ENCODE peak calls at places on chromosomes 16 and 17, in nine cellular contexts. A, J, I, U, O, S, H, Q and F are unnamed samples.

GRCh38 chr16:87552772-87553171 is 49.5 kb upstream of the JPH3 start:
- DNase-seq in J (no peak), H (no peak), O (no peak), S (no peak), A (no peak), U (no peak), I (no peak), Q (no peak), F (no peak)

GRCh38 chr17:68198931-68199836 is 48.7 kb upstream of the AMZ2 start:
- DNase-seq in U (no peak), A (peak), H (no peak), S (no peak), J (no peak), I (no peak), O (no peak), Q (no peak), F (peak)

GRCh38 chr17:59753522-59754467 is 46.3 kb downstream of the VMP1 start:
- DNase-seq in S (peak), J (no peak), Q (no peak), H (no peak), I (no peak), A (no peak), U (peak), O (no peak), F (peak)

GRCh38 chr17:77644981-77645380 is 313.5 kb upstream of the TNRC6C start:
- DNase-seq in S (no peak), J (peak), U (peak), Q (no peak), A (no peak), O (no peak), H (no peak), I (peak), F (peak)

GRCh38 chr16:30649725-30650368 is 913 bp upstream of the PRR14 start:
- DNase-seq in A (no peak), Q (no peak), J (peak), O (no peak), S (no peak), H (no peak), U (no peak), I (no peak), F (no peak)

GRCh38 chr16:23395732-23396131 is 57.3 kb downstream of the COG7 start:
- DNase-seq in O (no peak), H (peak), I (no peak), A (no peak), U (no peak), S (no peak), J (no peak), Q (no peak), F (no peak)

GRCh38 chr17:59372138-59372751 is 40.8 kb downstream of the YPEL2 start:
- DNase-seq in S (peak), I (no peak), U (no peak), Q (no peak), O (no peak), A (no peak), H (no peak), J (no peak), F (no peak)

GRCh38 chr17:3635474-3636153 is 436 bp downstream of the SHPK start:
- DNase-seq in O (no peak), A (no peak), H (no peak), J (no peak), I (no peak), Q (no peak), U (no peak), S (no peak), F (no peak)

GRCh38 chr17:79079421-79080200 is 5.0 kb downstream of the ENGASE start:
- DNase-seq in I (no peak), H (no peak), A (no peak), S (no peak), U (no peak), O (no peak), J (peak), Q (no peak), F (no peak)

GRCh38 chr16:52837251-52837650 is 215.4 kb downstream of the CHD9NB start:
- DNase-seq in U (no peak), Q (no peak), J (no peak), A (no peak), I (no peak), H (no peak), S (no peak), O (no peak), F (no peak)

GRCh38 chr16:66300501-66300900 is 66.0 kb upstream of the CDH5 start:
- DNase-seq in A (no peak), I (peak), O (no peak), Q (no peak), S (no peak), H (peak), J (no peak), U (no peak), F (no peak)

GRCh38 chr17:39662551-39663339 is 2.4 kb upstream of the TCAP start:
- DNase-seq in H (no peak), U (no peak), S (no peak), Q (no peak), I (no peak), O (no peak), A (no peak), J (no peak), F (no peak)

GRCh38 chr17:83185023-83186002 is 105.9 kb downstream of the METRNL start:
- DNase-seq in O (no peak), Q (no peak), J (no peak), A (peak), H (peak), I (no peak), U (no peak), S (no peak), F (no peak)

GRCh38 chr16:5584100-5584499 is 486.5 kb upstream of the EEF2KMT start:
- DNase-seq in S (no peak), A (no peak), O (no peak), J (no peak), U (no peak), H (no peak), Q (no peak), I (no peak), F (no peak)

GRCh38 chr16:56732832-56733231 is 2.9 kb downstream of the NUP93 start:
- DNase-seq in I (no peak), J (no peak), U (no peak), Q (no peak), O (no peak), S (no peak), H (no peak), A (no peak), F (no peak)

GRCh38 chr16:81885976-81886586 is 107.0 kb downstream of the PLCG2 start:
- DNase-seq in O (no peak), S (peak), I (no peak), U (no peak), J (no peak), A (no peak), H (no peak), Q (no peak), F (peak)

GRCh38 chr16:8808613-8809353 is 11.1 kb downstream of the PMM2 start:
- DNase-seq in S (no peak), H (no peak), Q (no peak), I (no peak), J (no peak), O (no peak), A (no peak), U (no peak), F (no peak)

GRCh38 chr16:83779881-83780280 is 27.9 kb upstream of the HSBP1 start:
- DNase-seq in S (peak), U (no peak), A (no peak), I (no peak), Q (no peak), J (no peak), O (no peak), H (no peak), F (no peak)

GRCh38 chr16:74075393-74075792 is 221.2 kb upstream of the PSMD7 start:
- DNase-seq in I (no peak), A (no peak), U (no peak), O (no peak), H (no peak), S (no peak), Q (no peak), J (no peak), F (no peak)

GRCh38 chr17:16922386-16923096 is 49.4 kb downstream of the TNFRSF13B start:
- DNase-seq in I (peak), Q (no peak), J (peak), O (no peak), A (no peak), S (no peak), U (no peak), H (no peak), F (peak)

GRCh38 chr17:38605852-38606645 is at the start of gene SRCIN1:
- DNase-seq in I (no peak), H (peak), A (no peak), U (peak), Q (no peak), S (no peak), O (peak), J (peak), F (peak)

GRCh38 chr17:35289222-35289621 is 46.4 kb downstream of the SLFN5 start:
- DNase-seq in H (no peak), Q (no peak), J (no peak), U (no peak), A (no peak), I (no peak), S (no peak), O (no peak), F (peak)

GRCh38 chr16:31427441-31428276 is 501 bp downstream of the COX6A2 start:
- DNase-seq in S (peak), A (no peak), Q (no peak), J (peak), U (peak), O (peak), I (no peak), H (peak), F (peak)

GRCh38 chr17:57685499-57686132 is 59.5 kb downstream of the CCDC182 start:
- DNase-seq in U (no peak), O (no peak), S (no peak), H (no peak), A (no peak), J (no peak), I (no peak), Q (no peak), F (no peak)

GRCh38 chr16:87322833-87323726 is 5.9 kb upstream of the C16orf95 start:
- DNase-seq in O (no peak), H (no peak), Q (no peak), I (no peak), S (no peak), J (no peak), A (no peak), U (no peak), F (no peak)

GRCh38 chr16:86432691-86433090 is 77.6 kb upstream of the FOXF1 start:
- DNase-seq in Q (no peak), I (no peak), O (no peak), S (no peak), H (no peak), J (no peak), U (no peak), A (no peak), F (no peak)

GRCh38 chr16:19523184-19523558 is 571 bp upstream of the CCP110 start:
- DNase-seq in I (no peak), O (no peak), A (no peak), U (no peak), H (no peak), S (no peak), J (no peak), Q (no peak), F (no peak)

GRCh38 chr16:86874141-86874540 is 295.8 kb downstream of the FOXL1 start:
- DNase-seq in Q (no peak), O (no peak), U (no peak), I (no peak), S (no peak), J (no peak), A (no peak), H (no peak), F (peak)

GRCh38 chr16:3289998-3290673 is 6.8 kb downstream of the ZNF263 start:
- DNase-seq in H (no peak), S (no peak), Q (no peak), O (no peak), J (no peak), I (no peak), A (no peak), U (no peak), F (no peak)

GRCh38 chr17:20203761-20204263 is 194.7 kb downstream of the SPECC1 start:
- DNase-seq in H (no peak), A (no peak), J (no peak), U (no peak), I (no peak), Q (no peak), O (no peak), S (peak), F (no peak)

GRCh38 chr16:89921131-89921698 is 1.9 kb upstream of the TUBB3 start:
- DNase-seq in A (no peak), H (no peak), I (no peak), S (no peak), Q (no peak), J (no peak), O (no peak), U (no peak), F (no peak)
- H3K4me3 ChIP-seq in A (no peak), H (no peak), I (peak), S (peak), Q (peak), J (no peak), O (peak), U (no peak), F (no peak)

DNA sequence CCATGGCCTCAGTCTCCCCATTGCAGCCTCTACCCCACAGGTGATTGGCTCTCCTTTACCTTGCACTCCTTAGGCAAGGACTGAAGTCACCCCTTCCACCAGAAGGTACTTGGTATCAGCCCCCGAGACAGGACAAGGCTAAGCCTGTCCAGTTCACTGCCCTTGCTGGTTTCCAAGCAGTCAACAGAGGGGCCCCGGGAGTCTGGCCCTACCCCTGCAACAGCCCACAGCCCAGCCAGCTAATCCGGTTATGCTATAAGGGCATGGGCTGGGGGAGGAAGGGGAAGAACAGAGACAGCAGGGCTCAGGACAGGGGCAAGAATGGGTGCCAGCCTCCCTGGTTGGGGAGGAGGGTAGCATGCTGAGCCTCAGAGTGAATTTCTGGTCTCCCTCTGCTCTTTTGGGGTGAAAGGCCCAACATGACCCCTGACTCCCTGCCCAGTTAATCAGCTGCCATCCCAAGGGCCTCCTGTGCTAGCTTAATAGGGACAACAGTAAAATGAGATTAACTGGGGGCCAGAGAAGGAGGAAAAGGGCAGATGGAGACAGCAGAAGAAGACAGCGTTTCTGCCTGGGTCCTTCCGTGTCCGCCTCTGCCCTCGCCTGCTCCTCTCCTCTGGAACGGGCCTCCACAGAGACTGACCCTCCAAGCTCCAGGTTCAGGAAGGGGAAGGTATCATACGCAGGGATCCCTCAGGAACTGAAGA is 10.7 kb downstream of the DLG4 start:
- DNase-seq in H (no peak), A (no peak), U (no peak), Q (no peak), S (no peak), I (no peak), J (no peak), O (peak), F (no peak)
- H3K4me3 ChIP-seq in H (no peak), A (no peak), U (no peak), Q (no peak), S (no peak), I (no peak), J (no peak), O (no peak), F (no peak)

GRCh38 chr17:81959362-81960129 is 1.4 kb downstream of the NOTUM start:
- DNase-seq in A (no peak), S (peak), Q (no peak), U (peak), I (no peak), H (peak), O (peak), J (peak), F (peak)

GRCh38 chr17:81957691-81958432 is 3.1 kb downstream of the NOTUM start:
- DNase-seq in H (no peak), Q (no peak), A (no peak), J (no peak), U (no peak), S (no peak), O (no peak), I (no peak), F (no peak)

GRCh38 chr17:81960130-81960958 is 643 bp downstream of the NOTUM start:
- DNase-seq in A (no peak), U (no peak), J (no peak), H (no peak), O (no peak), S (no peak), I (no peak), Q (no peak), F (no peak)

GRCh38 chr17:81956607-81957589 is 4.1 kb downstream of the NOTUM start:
- DNase-seq in H (no peak), O (no peak), J (peak), A (no peak), S (no peak), Q (no peak), I (no peak), U (no peak), F (no peak)

GRCh38 chr17:81958633-81959342 is 2.2 kb downstream of the NOTUM start:
- DNase-seq in H (no peak), Q (no peak), S (no peak), J (no peak), A (no peak), I (no peak), U (no peak), O (no peak), F (no peak)
- H3K4me3 ChIP-seq in H (no peak), Q (peak), S (no peak), J (no peak), A (peak), I (no peak), U (no peak), O (peak), F (no peak)

DNA sequence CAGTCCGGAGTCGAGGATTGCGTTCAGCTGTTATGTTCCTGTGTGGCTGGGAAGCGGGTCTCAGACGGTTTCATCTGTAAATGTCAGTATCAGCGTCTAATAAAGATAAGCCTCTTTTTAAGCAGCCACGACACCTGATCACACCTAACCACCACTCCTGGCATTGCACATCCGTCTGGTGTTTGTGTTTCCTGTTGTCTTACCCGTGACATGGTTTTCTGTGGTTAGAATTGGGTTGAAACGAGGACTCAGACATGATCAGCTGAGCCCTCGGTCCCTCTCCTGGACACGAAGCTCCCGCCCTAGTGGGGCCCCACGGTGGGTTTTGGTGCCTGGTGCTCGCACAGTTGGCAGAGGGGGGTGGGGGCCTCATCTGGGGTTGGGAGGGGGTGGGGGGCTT is 18.3 kb downstream of the CPNE7 start:
- DNase-seq in J (no peak), Q (no peak), I (no peak), O (no peak), A (no peak), S (no peak), H (no peak), U (peak), F (peak)
- H3K4me3 ChIP-seq in J (no peak), Q (no peak), I (no peak), O (no peak), A (no peak), S (no peak), H (no peak), U (peak), F (peak)

GRCh38 chr16:17213974-17214373 is 256.8 kb downstream of the XYLT1 start:
- DNase-seq in O (no peak), S (no peak), U (no peak), I (no peak), J (no peak), H (no peak), Q (no peak), A (no peak), F (no peak)

GRCh38 chr16:17213025-17213424 is 257.7 kb downstream of the XYLT1 start:
- DNase-seq in O (no peak), H (no peak), I (no peak), A (no peak), J (no peak), U (no peak), Q (no peak), S (no peak), F (peak)

GRCh38 chr16:17211797-17212196 is 259.0 kb downstream of the XYLT1 start:
- DNase-seq in A (no peak), S (no peak), I (no peak), H (no peak), U (no peak), J (no peak), Q (no peak), O (no peak), F (no peak)

GRCh38 chr16:17215306-17215705 is 255.5 kb downstream of the XYLT1 start:
- DNase-seq in I (no peak), S (no peak), J (no peak), U (no peak), O (no peak), H (no peak), Q (no peak), A (no peak), F (no peak)
- H3K4me3 ChIP-seq in I (no peak), S (no peak), J (no peak), U (no peak), O (no peak), H (no peak), Q (no peak), A (no peak), F (no peak)

GRCh38 chr17:50065056-50065455 is 9.1 kb downstream of the ITGA3 start:
- DNase-seq in S (no peak), A (no peak), U (no peak), Q (no peak), O (no peak), H (no peak), I (no peak), J (no peak), F (no peak)
- H3K4me3 ChIP-seq in S (no peak), A (no peak), U (no peak), Q (no peak), O (no peak), H (no peak), I (no peak), J (no peak), F (no peak)

GRCh38 chr17:27602721-27603445 is 28.1 kb upstream of the LGALS9 start:
- DNase-seq in H (peak), J (peak), I (peak), S (peak), O (peak), U (peak), Q (peak), A (no peak), F (peak)
- H3K4me3 ChIP-seq in H (no peak), J (no peak), I (no peak), S (no peak), O (no peak), U (no peak), Q (no peak), A (no peak), F (no peak)

DNA sequence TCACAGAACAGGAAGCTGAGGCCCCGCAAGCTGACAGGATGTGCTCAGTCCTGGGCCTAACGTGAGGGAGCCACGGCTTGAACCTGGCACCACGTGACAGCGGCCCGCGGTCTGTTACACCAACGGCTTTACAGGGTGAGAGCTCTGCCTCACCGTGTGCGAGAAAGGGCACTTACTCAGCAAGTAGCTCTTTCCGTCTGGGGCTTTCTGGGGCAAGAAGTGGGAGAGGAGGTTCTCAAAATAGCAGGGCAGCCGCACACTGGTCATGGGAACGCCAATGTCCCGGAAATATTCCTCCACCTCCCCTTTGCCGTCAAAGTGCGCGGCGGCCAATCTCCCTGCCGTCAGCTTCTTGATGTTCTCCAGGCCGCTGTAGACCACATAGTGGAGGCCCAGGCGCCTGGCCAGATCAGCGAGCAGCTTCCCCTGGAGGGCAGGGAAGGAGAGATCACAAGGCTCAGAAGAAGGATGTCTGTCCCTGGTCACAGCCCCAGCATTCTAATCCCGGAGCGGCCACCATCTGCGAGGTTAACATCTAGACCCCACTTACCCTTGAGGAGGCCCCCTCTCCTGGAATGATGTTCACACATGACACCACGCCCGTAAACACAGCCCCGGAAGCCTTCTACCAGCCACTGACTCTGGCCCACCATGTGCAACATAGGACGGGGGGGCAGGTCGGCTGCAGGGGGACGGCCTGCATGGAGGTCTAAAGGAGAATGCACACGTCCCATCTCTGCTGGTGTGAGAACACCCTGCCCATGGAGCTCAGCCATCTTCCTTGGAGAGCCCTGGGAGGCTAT is 8.2 kb downstream of the NMRAL1 start:
- DNase-seq in Q (no peak), A (no peak), S (no peak), U (peak), O (peak), I (no peak), J (no peak), H (no peak), F (peak)
- H3K4me3 ChIP-seq in Q (no peak), A (no peak), S (no peak), U (no peak), O (peak), I (no peak), J (no peak), H (no peak), F (no peak)

GRCh38 chr17:71926746-71927398 is 193.9 kb upstream of the SOX9 start:
- DNase-seq in U (no peak), I (no peak), S (peak), Q (no peak), A (no peak), O (no peak), H (no peak), J (no peak), F (no peak)
- H3K4me3 ChIP-seq in U (no peak), I (no peak), S (no peak), Q (no peak), A (no peak), O (no peak), H (no peak), J (no peak), F (no peak)